ENCODE peak calls at places on chromosomes 11 and 22, in eight cellular contexts. N is caudate nucleus; L is stimulated activated CD4-positive, alpha-beta T cell treated with anti-CD3 and anti-CD28 coated beads, TNF-alpha, amount 100 ng/mL, for 24 hours; J is A172; Q is Calu3; C is SHP77 treated with DMSO at 0.1 percent for 48 hours; D is activated T-cell treated with anti-CD3 and anti-CD28 coated beads, Interleukin-2, amount 50 U/mL, for 72 hours; T is pons. K is an unnamed sample.

GRCh38 chr11:44456544-44457270 is 108.8 kb upstream of the CD82 start:
- DNase-seq in N (no peak), L (no peak), J (no peak), Q (peak; percentile 37), C (peak; percentile 24), D (no peak), T (no peak), K (no peak)

GRCh38 chr11:93100211-93100610 is 97.6 kb downstream of the SLC36A4 start:
- DNase-seq in N (no peak), L (no peak), J (no peak), Q (no peak), C (no peak), D (no peak), T (no peak), K (no peak)

GRCh38 chr11:125335101-125335500 is 161.0 kb downstream of the FEZ1 start:
- DNase-seq in N (no peak), L (no peak), J (no peak), Q (no peak), C (no peak), D (no peak), T (no peak), K (no peak)

GRCh38 chr22:36374603-36375024 is 13.2 kb downstream of the MYH9 start:
- DNase-seq in N (no peak), L (no peak), J (peak; percentile 76), Q (peak; percentile 80), C (no peak), D (peak; percentile 76), T (no peak), K (no peak)

GRCh38 chr11:12813371-12814225 is 139.4 kb downstream of the TEAD1 start:
- DNase-seq in N (no peak), L (no peak), J (peak; percentile 88), Q (peak; percentile 42), C (no peak), D (no peak), T (no peak), K (no peak)

GRCh38 chr11:71488086-71488967 is 35.3 kb downstream of the NADSYN1 start:
- DNase-seq in N (no peak), L (no peak), J (peak; percentile 92), Q (no peak), C (no peak), D (no peak), T (no peak), K (no peak)

GRCh38 chr11:1162498-1163311 is 5.0 kb downstream of the MUC5AC start:
- DNase-seq in N (no peak), L (no peak), J (no peak), Q (no peak), C (no peak), D (no peak), T (no peak), K (no peak)

GRCh38 chr22:37525073-37525745 is 6.0 kb upstream of the CARD10 start:
- DNase-seq in N (peak; percentile 19), L (no peak), J (peak; percentile 73), Q (peak; percentile 75), C (no peak), D (peak; percentile 14), T (no peak), K (no peak)

GRCh38 chr11:27370374-27370773 is 7.4 kb upstream of the CCDC34 start:
- DNase-seq in N (no peak), L (no peak), J (no peak), Q (no peak), C (no peak), D (no peak), T (no peak), K (no peak)

GRCh38 chr22:19177164-19178064 is 1.1 kb downstream of the SLC25A1 start:
- DNase-seq in N (no peak), L (no peak), J (no peak), Q (no peak), C (no peak), D (no peak), T (no peak), K (no peak)

GRCh38 chr22:44702479-44703219 is 645 bp downstream of the PRR5 start:
- DNase-seq in N (no peak), L (no peak), J (no peak), Q (peak; percentile 52), C (no peak), D (peak; percentile 31), T (no peak), K (no peak)

GRCh38 chr11:9330387-9331384 is 16.3 kb upstream of the TMEM41B start:
- DNase-seq in N (no peak), L (no peak), J (peak; percentile 89), Q (no peak), C (no peak), D (no peak), T (no peak), K (no peak)

GRCh38 chr11:128610765-128611617 is 23.6 kb upstream of the ETS1 start:
- DNase-seq in N (no peak), L (peak; percentile 23), J (no peak), Q (no peak), C (no peak), D (peak; percentile 65), T (no peak), K (no peak)

GRCh38 chr11:76587810-76588454 is 82.6 kb downstream of the LRRC32 start:
- DNase-seq in N (no peak), L (no peak), J (no peak), Q (no peak), C (no peak), D (no peak), T (no peak), K (no peak)

GRCh38 chr22:29733362-29734322 is 13.8 kb downstream of the CABP7 start:
- DNase-seq in N (no peak), L (no peak), J (peak; percentile 66), Q (no peak), C (peak; percentile 62), D (no peak), T (no peak), K (no peak)

GRCh38 chr22:19903031-19903430 is 38.5 kb upstream of the COMT start:
- DNase-seq in N (no peak), L (no peak), J (no peak), Q (no peak), C (no peak), D (no peak), T (no peak), K (no peak)

GRCh38 chr11:69131644-69132300 is 24.0 kb upstream of the SMIM38 start:
- DNase-seq in N (peak; percentile 30), L (no peak), J (peak; percentile 84), Q (peak; percentile 91), C (peak; percentile 40), D (no peak), T (peak; percentile 41), K (peak; percentile 33)

GRCh38 chr11:110984147-110984546 is 261.4 kb upstream of the POU2AF2 start:
- DNase-seq in N (no peak), L (no peak), J (peak; percentile 28), Q (no peak), C (no peak), D (no peak), T (no peak), K (no peak)

GRCh38 chr11:1442163-1442562 is 44.4 kb downstream of the MOB2 start:
- DNase-seq in N (peak; percentile 11), L (no peak), J (no peak), Q (peak; percentile 34), C (no peak), D (no peak), T (peak; percentile 26), K (no peak)

GRCh38 chr11:11577246-11577855 is 44.5 kb downstream of the GALNT18 start:
- DNase-seq in N (no peak), L (no peak), J (peak; percentile 80), Q (no peak), C (no peak), D (no peak), T (no peak), K (no peak)

GRCh38 chr22:28112548-28113043 is 193.5 kb upstream of the PITPNB start:
- DNase-seq in N (no peak), L (no peak), J (peak; percentile 12), Q (peak; percentile 32), C (peak; percentile 19), D (no peak), T (peak; percentile 2), K (no peak)

GRCh38 chr11:128831781-128832497 is 35.2 kb downstream of the KCNJ1 start:
- DNase-seq in N (no peak), L (no peak), J (no peak), Q (no peak), C (no peak), D (no peak), T (no peak), K (no peak)

GRCh38 chr22:46726066-46726985 is 11.7 kb downstream of the CERK start:
- DNase-seq in N (no peak), L (no peak), J (no peak), Q (no peak), C (peak; percentile 52), D (no peak), T (no peak), K (no peak)

GRCh38 chr11:416051-416756 is 1.4 kb upstream of the SIGIRR start:
- DNase-seq in N (no peak), L (no peak), J (no peak), Q (no peak), C (no peak), D (peak; percentile 37), T (no peak), K (no peak)

GRCh38 chr11:76863196-76863777 is 2.6 kb downstream of the ACER3 start:
- DNase-seq in N (no peak), L (no peak), J (no peak), Q (no peak), C (no peak), D (no peak), T (peak; percentile 77), K (no peak)

GRCh38 chr11:6667733-6668374 is 12.2 kb upstream of the DCHS1 start:
- DNase-seq in N (no peak), L (no peak), J (peak; percentile 16), Q (peak; percentile 8), C (no peak), D (peak; percentile 52), T (peak; percentile 33), K (no peak)

GRCh38 chr11:120929664-120930154 is 94.2 kb upstream of the TBCEL start:
- DNase-seq in N (peak; percentile 49), L (peak; percentile 8), J (peak; percentile 32), Q (peak; percentile 40), C (no peak), D (peak; percentile 61), T (peak; percentile 43), K (peak; percentile 23)

GRCh38 chr22:22753526-22754267 is 109.3 kb downstream of the GGTLC2 start:
- DNase-seq in N (no peak), L (peak; percentile 54), J (peak; percentile 25), Q (peak; percentile 91), C (no peak), D (peak; percentile 82), T (peak; percentile 27), K (peak; percentile 6)